ENCODE peak calls at places on chromosomes 16 and 17, in six cellular contexts. One of them, this sample, is unnamed.

GRCh38 chr16:31301708-31302400 is 42.1 kb downstream of the ITGAM start:
- DNase-seq in T-helper 1 cell: no peak
- DNase-seq in posterior cingulate gyrus: no peak
- DNase-seq in HAP-1: no peak
- DNase-seq in NCI-H460: peak
- DNase-seq in GM04504: peak
- DNase-seq in this sample: peak

GRCh38 chr17:4580291-4580690 is 4.0 kb upstream of the SMTNL2 start:
- DNase-seq in T-helper 1 cell: no peak
- DNase-seq in posterior cingulate gyrus: no peak
- DNase-seq in HAP-1: no peak
- DNase-seq in NCI-H460: no peak
- DNase-seq in GM04504: no peak
- DNase-seq in this sample: no peak

GRCh38 chr16:84965428-84966149 is 45.7 kb downstream of the ZDHHC7 start:
- DNase-seq in T-helper 1 cell: no peak
- DNase-seq in posterior cingulate gyrus: no peak
- DNase-seq in HAP-1: no peak
- DNase-seq in NCI-H460: no peak
- DNase-seq in GM04504: no peak
- DNase-seq in this sample: no peak

GRCh38 chr16:51150159-51150893 is 744 bp downstream of the SALL1 start:
- DNase-seq in T-helper 1 cell: no peak
- DNase-seq in posterior cingulate gyrus: peak
- DNase-seq in HAP-1: no peak
- DNase-seq in NCI-H460: no peak
- DNase-seq in GM04504: no peak
- DNase-seq in this sample: no peak

GRCh38 chr17:50020841-50021599 is 26.0 kb upstream of the DLX3 start:
- DNase-seq in T-helper 1 cell: no peak
- DNase-seq in posterior cingulate gyrus: no peak
- DNase-seq in HAP-1: no peak
- DNase-seq in NCI-H460: no peak
- DNase-seq in GM04504: no peak
- DNase-seq in this sample: no peak

GRCh38 chr16:29818082-29818481 is 2.1 kb downstream of the PAGR1 start:
- DNase-seq in T-helper 1 cell: no peak
- DNase-seq in posterior cingulate gyrus: no peak
- DNase-seq in HAP-1: no peak
- DNase-seq in NCI-H460: no peak
- DNase-seq in GM04504: no peak
- DNase-seq in this sample: no peak

GRCh38 chr17:41324180-41325075 is 8.9 kb upstream of the KRTAP17-1 start:
- DNase-seq in T-helper 1 cell: no peak
- DNase-seq in posterior cingulate gyrus: no peak
- DNase-seq in HAP-1: no peak
- DNase-seq in NCI-H460: no peak
- DNase-seq in GM04504: no peak
- DNase-seq in this sample: no peak

GRCh38 chr16:49019826-49020401 is 261.7 kb downstream of the CBLN1 start:
- DNase-seq in T-helper 1 cell: no peak
- DNase-seq in posterior cingulate gyrus: peak
- DNase-seq in HAP-1: no peak
- DNase-seq in NCI-H460: peak
- DNase-seq in GM04504: no peak
- DNase-seq in this sample: no peak

GRCh38 chr16:78147846-78148535 is 48.5 kb downstream of the WWOX start:
- DNase-seq in T-helper 1 cell: no peak
- DNase-seq in posterior cingulate gyrus: no peak
- DNase-seq in HAP-1: no peak
- DNase-seq in NCI-H460: no peak
- DNase-seq in GM04504: no peak
- DNase-seq in this sample: no peak

GRCh38 chr17:13776027-13776551 is 174.4 kb upstream of the HS3ST3A1 start:
- DNase-seq in T-helper 1 cell: no peak
- DNase-seq in posterior cingulate gyrus: no peak
- DNase-seq in HAP-1: no peak
- DNase-seq in NCI-H460: no peak
- DNase-seq in GM04504: peak
- DNase-seq in this sample: peak

GRCh38 chr17:27766438-27766837 is 33.9 kb downstream of the NOS2 start:
- DNase-seq in T-helper 1 cell: no peak
- DNase-seq in posterior cingulate gyrus: no peak
- DNase-seq in HAP-1: no peak
- DNase-seq in NCI-H460: no peak
- DNase-seq in GM04504: no peak
- DNase-seq in this sample: no peak